ENCODE peak calls at places on chromosomes 5 and 9, in eight cellular contexts. One of them, this sample, is unnamed.
A peak's percentile ranks its signal among the peaks of the same experiment; 100 is the strongest.

GRCh38 chr5:86115164-86115563 is 502.6 kb upstream of the COX7C start:
- DNase-seq in heart right ventricle: no peak
- DNase-seq in fibroblast of lung: no peak
- DNase-seq in CD8-positive, alpha-beta T cell: no peak
- DNase-seq in WERI-Rb-1: no peak
- DNase-seq in effector memory CD4-positive, alpha-beta T cell: no peak
- DNase-seq in small intestine: no peak
- DNase-seq in pancreas: no peak
- DNase-seq in this sample: no peak

GRCh38 chr9:82543726-82544125 is 519.2 kb downstream of the RASEF start:
- DNase-seq in heart right ventricle: no peak
- DNase-seq in fibroblast of lung: peak; percentile 68
- DNase-seq in CD8-positive, alpha-beta T cell: no peak
- DNase-seq in WERI-Rb-1: no peak
- DNase-seq in effector memory CD4-positive, alpha-beta T cell: no peak
- DNase-seq in small intestine: no peak
- DNase-seq in pancreas: no peak
- DNase-seq in this sample: no peak

GRCh38 chr9:100108572-100108971 is 9.5 kb downstream of the INVS start:
- DNase-seq in heart right ventricle: no peak
- DNase-seq in fibroblast of lung: no peak
- DNase-seq in CD8-positive, alpha-beta T cell: no peak
- DNase-seq in WERI-Rb-1: no peak
- DNase-seq in effector memory CD4-positive, alpha-beta T cell: no peak
- DNase-seq in small intestine: no peak
- DNase-seq in pancreas: no peak
- DNase-seq in this sample: no peak

GRCh38 chr5:66987949-66988838 is 208.4 kb downstream of the CD180 start:
- DNase-seq in heart right ventricle: no peak
- DNase-seq in fibroblast of lung: no peak
- DNase-seq in CD8-positive, alpha-beta T cell: no peak
- DNase-seq in WERI-Rb-1: no peak
- DNase-seq in effector memory CD4-positive, alpha-beta T cell: no peak
- DNase-seq in small intestine: peak; percentile 28
- DNase-seq in pancreas: no peak
- DNase-seq in this sample: no peak

GRCh38 chr5:111278824-111279504 is 54.8 kb downstream of the CAMK4 start:
- DNase-seq in heart right ventricle: peak; percentile 52
- DNase-seq in fibroblast of lung: peak; percentile 32
- DNase-seq in CD8-positive, alpha-beta T cell: peak; percentile 77
- DNase-seq in WERI-Rb-1: peak; percentile 67
- DNase-seq in effector memory CD4-positive, alpha-beta T cell: peak; percentile 76
- DNase-seq in small intestine: peak; percentile 48
- DNase-seq in pancreas: peak; percentile 18
- DNase-seq in this sample: peak; percentile 54

GRCh38 chr9:124625084-124625483 is 117.9 kb upstream of the NR5A1 start:
- DNase-seq in heart right ventricle: no peak
- DNase-seq in fibroblast of lung: no peak
- DNase-seq in CD8-positive, alpha-beta T cell: no peak
- DNase-seq in WERI-Rb-1: no peak
- DNase-seq in effector memory CD4-positive, alpha-beta T cell: no peak
- DNase-seq in small intestine: no peak
- DNase-seq in pancreas: no peak
- DNase-seq in this sample: no peak

GRCh38 chr5:148443998-148444397 is 60.2 kb downstream of the FBXO38 start:
- DNase-seq in heart right ventricle: no peak
- DNase-seq in fibroblast of lung: peak; percentile 61
- DNase-seq in CD8-positive, alpha-beta T cell: peak; percentile 18
- DNase-seq in WERI-Rb-1: peak; percentile 25
- DNase-seq in effector memory CD4-positive, alpha-beta T cell: no peak
- DNase-seq in small intestine: peak; percentile 86
- DNase-seq in pancreas: peak; percentile 33
- DNase-seq in this sample: peak; percentile 64

GRCh38 chr5:96657068-96657467 is 5.1 kb upstream of the CAST start:
- DNase-seq in heart right ventricle: no peak
- DNase-seq in fibroblast of lung: peak; percentile 97
- DNase-seq in CD8-positive, alpha-beta T cell: peak; percentile 20
- DNase-seq in WERI-Rb-1: no peak
- DNase-seq in effector memory CD4-positive, alpha-beta T cell: peak; percentile 27
- DNase-seq in small intestine: peak; percentile 69
- DNase-seq in pancreas: no peak
- DNase-seq in this sample: peak; percentile 27

GRCh38 chr5:74054139-74054538 is 428.1 kb downstream of the ARHGEF28 start:
- DNase-seq in heart right ventricle: no peak
- DNase-seq in fibroblast of lung: no peak
- DNase-seq in CD8-positive, alpha-beta T cell: no peak
- DNase-seq in WERI-Rb-1: peak; percentile 19
- DNase-seq in effector memory CD4-positive, alpha-beta T cell: no peak
- DNase-seq in small intestine: no peak
- DNase-seq in pancreas: no peak
- DNase-seq in this sample: no peak

GRCh38 chr9:15403155-15403554 is 19.5 kb upstream of the SNAPC3 start:
- DNase-seq in heart right ventricle: no peak
- DNase-seq in fibroblast of lung: no peak
- DNase-seq in CD8-positive, alpha-beta T cell: no peak
- DNase-seq in WERI-Rb-1: peak; percentile 17
- DNase-seq in effector memory CD4-positive, alpha-beta T cell: no peak
- DNase-seq in small intestine: peak; percentile 26
- DNase-seq in pancreas: no peak
- DNase-seq in this sample: no peak

GRCh38 chr9:82865524-82865923 is 197.4 kb downstream of the RASEF start:
- DNase-seq in heart right ventricle: no peak
- DNase-seq in fibroblast of lung: no peak
- DNase-seq in CD8-positive, alpha-beta T cell: no peak
- DNase-seq in WERI-Rb-1: no peak
- DNase-seq in effector memory CD4-positive, alpha-beta T cell: no peak
- DNase-seq in small intestine: no peak
- DNase-seq in pancreas: no peak
- DNase-seq in this sample: no peak

GRCh38 chr9:38707885-38708640 is 11.9 kb downstream of the FAM240B start:
- DNase-seq in heart right ventricle: no peak
- DNase-seq in fibroblast of lung: no peak
- DNase-seq in CD8-positive, alpha-beta T cell: no peak
- DNase-seq in WERI-Rb-1: peak; percentile 29
- DNase-seq in effector memory CD4-positive, alpha-beta T cell: no peak
- DNase-seq in small intestine: no peak
- DNase-seq in pancreas: no peak
- DNase-seq in this sample: no peak

GRCh38 chr5:180007582-180007981 is 64.0 kb downstream of the RNF130 start:
- DNase-seq in heart right ventricle: peak; percentile 22
- DNase-seq in fibroblast of lung: no peak
- DNase-seq in CD8-positive, alpha-beta T cell: no peak
- DNase-seq in WERI-Rb-1: peak; percentile 49
- DNase-seq in effector memory CD4-positive, alpha-beta T cell: no peak
- DNase-seq in small intestine: peak; percentile 54
- DNase-seq in pancreas: no peak
- DNase-seq in this sample: no peak

GRCh38 chr5:79771387-79771786 is 81.8 kb downstream of the CMYA5 start:
- DNase-seq in heart right ventricle: no peak
- DNase-seq in fibroblast of lung: peak; percentile 89
- DNase-seq in CD8-positive, alpha-beta T cell: no peak
- DNase-seq in WERI-Rb-1: no peak
- DNase-seq in effector memory CD4-positive, alpha-beta T cell: no peak
- DNase-seq in small intestine: no peak
- DNase-seq in pancreas: no peak
- DNase-seq in this sample: no peak

GRCh38 chr5:91383956-91384300 is 811 bp upstream of the ARRDC3 start:
- DNase-seq in heart right ventricle: peak; percentile 16
- DNase-seq in fibroblast of lung: peak; percentile 28
- DNase-seq in CD8-positive, alpha-beta T cell: no peak
- DNase-seq in WERI-Rb-1: peak; percentile 25
- DNase-seq in effector memory CD4-positive, alpha-beta T cell: no peak
- DNase-seq in small intestine: peak; percentile 49
- DNase-seq in pancreas: no peak
- DNase-seq in this sample: peak; percentile 20

GRCh38 chr9:120937596-120937995 is 11.0 kb upstream of the TRAF1 start:
- DNase-seq in heart right ventricle: no peak
- DNase-seq in fibroblast of lung: peak; percentile 86
- DNase-seq in CD8-positive, alpha-beta T cell: no peak
- DNase-seq in WERI-Rb-1: no peak
- DNase-seq in effector memory CD4-positive, alpha-beta T cell: no peak
- DNase-seq in small intestine: no peak
- DNase-seq in pancreas: no peak
- DNase-seq in this sample: no peak

GRCh38 chr5:160539431-160539830 is 117.8 kb downstream of the PTTG1 start:
- DNase-seq in heart right ventricle: no peak
- DNase-seq in fibroblast of lung: peak; percentile 89
- DNase-seq in CD8-positive, alpha-beta T cell: no peak
- DNase-seq in WERI-Rb-1: no peak
- DNase-seq in effector memory CD4-positive, alpha-beta T cell: no peak
- DNase-seq in small intestine: no peak
- DNase-seq in pancreas: no peak
- DNase-seq in this sample: no peak

GRCh38 chr5:88948746-88949600 is 66.0 kb upstream of the MEF2C start:
- DNase-seq in heart right ventricle: no peak
- DNase-seq in fibroblast of lung: no peak
- DNase-seq in CD8-positive, alpha-beta T cell: no peak
- DNase-seq in WERI-Rb-1: no peak
- DNase-seq in effector memory CD4-positive, alpha-beta T cell: no peak
- DNase-seq in small intestine: no peak
- DNase-seq in pancreas: no peak
- DNase-seq in this sample: no peak

GRCh38 chr5:81756016-81756415 is 5.1 kb upstream of the SSBP2 start:
- DNase-seq in heart right ventricle: no peak
- DNase-seq in fibroblast of lung: no peak
- DNase-seq in CD8-positive, alpha-beta T cell: no peak
- DNase-seq in WERI-Rb-1: no peak
- DNase-seq in effector memory CD4-positive, alpha-beta T cell: no peak
- DNase-seq in small intestine: no peak
- DNase-seq in pancreas: no peak
- DNase-seq in this sample: no peak

GRCh38 chr5:144076521-144077083 is 93.9 kb downstream of the YIPF5 start:
- DNase-seq in heart right ventricle: no peak
- DNase-seq in fibroblast of lung: no peak
- DNase-seq in CD8-positive, alpha-beta T cell: no peak
- DNase-seq in WERI-Rb-1: no peak
- DNase-seq in effector memory CD4-positive, alpha-beta T cell: no peak
- DNase-seq in small intestine: no peak
- DNase-seq in pancreas: no peak
- DNase-seq in this sample: no peak

GRCh38 chr9:30197954-30198353 is 2186.5 kb upstream of the ACO1 start:
- DNase-seq in heart right ventricle: no peak
- DNase-seq in fibroblast of lung: no peak
- DNase-seq in CD8-positive, alpha-beta T cell: no peak
- DNase-seq in WERI-Rb-1: no peak
- DNase-seq in effector memory CD4-positive, alpha-beta T cell: no peak
- DNase-seq in small intestine: no peak
- DNase-seq in pancreas: no peak
- DNase-seq in this sample: no peak

GRCh38 chr9:87193151-87193550 is 245.8 kb upstream of the GAS1 start:
- DNase-seq in heart right ventricle: no peak
- DNase-seq in fibroblast of lung: peak; percentile 43
- DNase-seq in CD8-positive, alpha-beta T cell: no peak
- DNase-seq in WERI-Rb-1: no peak
- DNase-seq in effector memory CD4-positive, alpha-beta T cell: no peak
- DNase-seq in small intestine: no peak
- DNase-seq in pancreas: no peak
- DNase-seq in this sample: no peak
- H3K27ac ChIP-seq in heart right ventricle: no peak overlapping the region
- H3K27ac ChIP-seq in fibroblast of lung: no peak overlapping the region
- H3K27ac ChIP-seq in CD8-positive, alpha-beta T cell: no peak overlapping the region
- H3K27ac ChIP-seq in WERI-Rb-1: no peak overlapping the region
- H3K27ac ChIP-seq in effector memory CD4-positive, alpha-beta T cell: no peak overlapping the region
- H3K27ac ChIP-seq in small intestine: no peak overlapping the region
- H3K27ac ChIP-seq in pancreas: no peak overlapping the region
- H3K27ac ChIP-seq in this sample: no peak overlapping the region

GRCh38 chr5:95531491-95531890 is 23.3 kb downstream of the SKIC3 start:
- DNase-seq in heart right ventricle: no peak
- DNase-seq in fibroblast of lung: no peak
- DNase-seq in CD8-positive, alpha-beta T cell: no peak
- DNase-seq in WERI-Rb-1: no peak
- DNase-seq in effector memory CD4-positive, alpha-beta T cell: no peak
- DNase-seq in small intestine: no peak
- DNase-seq in pancreas: no peak
- DNase-seq in this sample: no peak

GRCh38 chr5:95532415-95532814 is 22.4 kb downstream of the SKIC3 start:
- DNase-seq in heart right ventricle: no peak
- DNase-seq in fibroblast of lung: no peak
- DNase-seq in CD8-positive, alpha-beta T cell: no peak
- DNase-seq in WERI-Rb-1: no peak
- DNase-seq in effector memory CD4-positive, alpha-beta T cell: no peak
- DNase-seq in small intestine: no peak
- DNase-seq in pancreas: no peak
- DNase-seq in this sample: no peak

GRCh38 chr5:95530441-95530840 is 24.3 kb downstream of the SKIC3 start:
- DNase-seq in heart right ventricle: no peak
- DNase-seq in fibroblast of lung: peak; percentile 91
- DNase-seq in CD8-positive, alpha-beta T cell: no peak
- DNase-seq in WERI-Rb-1: no peak
- DNase-seq in effector memory CD4-positive, alpha-beta T cell: no peak
- DNase-seq in small intestine: no peak
- DNase-seq in pancreas: no peak
- DNase-seq in this sample: peak; percentile 38

GRCh38 chr5:95533761-95534160 is 21.0 kb downstream of the SKIC3 start:
- DNase-seq in heart right ventricle: no peak
- DNase-seq in fibroblast of lung: no peak
- DNase-seq in CD8-positive, alpha-beta T cell: no peak
- DNase-seq in WERI-Rb-1: no peak
- DNase-seq in effector memory CD4-positive, alpha-beta T cell: no peak
- DNase-seq in small intestine: no peak
- DNase-seq in pancreas: no peak
- DNase-seq in this sample: no peak

DNA sequence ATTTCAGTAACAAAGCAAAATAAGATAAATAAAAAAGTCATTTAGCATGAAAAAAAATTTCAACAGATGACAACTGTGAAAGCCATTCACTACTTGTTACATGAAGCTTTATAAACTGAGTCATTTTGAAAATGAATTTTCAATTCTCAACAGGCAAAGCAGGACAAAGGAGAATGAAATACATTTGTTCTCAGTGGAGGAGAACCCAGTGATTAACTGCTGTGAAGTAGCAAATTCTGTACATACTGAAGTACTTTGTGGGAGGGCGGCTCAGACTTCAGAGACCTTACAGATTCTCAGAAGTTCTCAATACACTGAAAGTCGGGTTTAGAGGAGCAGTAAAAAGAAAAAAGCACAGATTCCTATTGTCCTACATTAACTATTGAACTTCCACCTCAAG is 21.7 kb downstream of the SKIC3 start:
- DNase-seq in heart right ventricle: no peak
- DNase-seq in fibroblast of lung: peak; percentile 53
- DNase-seq in CD8-positive, alpha-beta T cell: no peak
- DNase-seq in WERI-Rb-1: no peak
- DNase-seq in effector memory CD4-positive, alpha-beta T cell: no peak
- DNase-seq in small intestine: no peak
- DNase-seq in pancreas: no peak
- DNase-seq in this sample: no peak
- H3K27ac ChIP-seq in heart right ventricle: no peak overlapping the region
- H3K27ac ChIP-seq in fibroblast of lung: no peak overlapping the region
- H3K27ac ChIP-seq in CD8-positive, alpha-beta T cell: no peak overlapping the region
- H3K27ac ChIP-seq in WERI-Rb-1: no peak overlapping the region
- H3K27ac ChIP-seq in effector memory CD4-positive, alpha-beta T cell: no peak overlapping the region
- H3K27ac ChIP-seq in small intestine: no peak overlapping the region
- H3K27ac ChIP-seq in pancreas: no peak overlapping the region
- H3K27ac ChIP-seq in this sample: no peak overlapping the region

GRCh38 chr9:4276856-4277255 is 23.0 kb downstream of the GLIS3 start:
- DNase-seq in heart right ventricle: no peak
- DNase-seq in fibroblast of lung: no peak
- DNase-seq in CD8-positive, alpha-beta T cell: no peak
- DNase-seq in WERI-Rb-1: no peak
- DNase-seq in effector memory CD4-positive, alpha-beta T cell: no peak
- DNase-seq in small intestine: no peak
- DNase-seq in pancreas: no peak
- DNase-seq in this sample: no peak
- H3K27ac ChIP-seq in heart right ventricle: no peak overlapping the region
- H3K27ac ChIP-seq in fibroblast of lung: no peak overlapping the region
- H3K27ac ChIP-seq in CD8-positive, alpha-beta T cell: no peak overlapping the region
- H3K27ac ChIP-seq in WERI-Rb-1: no peak overlapping the region
- H3K27ac ChIP-seq in effector memory CD4-positive, alpha-beta T cell: no peak overlapping the region
- H3K27ac ChIP-seq in small intestine: no peak overlapping the region
- H3K27ac ChIP-seq in pancreas: peak overlapping the region; percentile 81
- H3K27ac ChIP-seq in this sample: no peak overlapping the region

GRCh38 chr5:158700231-158700996 is 399.3 kb downstream of the EBF1 start:
- DNase-seq in heart right ventricle: no peak
- DNase-seq in fibroblast of lung: no peak
- DNase-seq in CD8-positive, alpha-beta T cell: no peak
- DNase-seq in WERI-Rb-1: no peak
- DNase-seq in effector memory CD4-positive, alpha-beta T cell: no peak
- DNase-seq in small intestine: no peak
- DNase-seq in pancreas: no peak
- DNase-seq in this sample: no peak
- H3K27ac ChIP-seq in heart right ventricle: peak overlapping the region; percentile 70
- H3K27ac ChIP-seq in fibroblast of lung: peak overlapping the region; percentile 62
- H3K27ac ChIP-seq in CD8-positive, alpha-beta T cell: no peak overlapping the region
- H3K27ac ChIP-seq in WERI-Rb-1: no peak overlapping the region
- H3K27ac ChIP-seq in effector memory CD4-positive, alpha-beta T cell: no peak overlapping the region
- H3K27ac ChIP-seq in small intestine: no peak overlapping the region
- H3K27ac ChIP-seq in pancreas: no peak overlapping the region
- H3K27ac ChIP-seq in this sample: no peak overlapping the region

This sample was measured in adrenal gland.